ENCODE peak calls at places on chromosomes 13 and 19, in four cellular contexts. X is endothelial cell, F is BJ, U is hypothalamus. N is an unnamed sample.
A peak's percentile ranks its signal among the peaks of the same experiment; 100 is the strongest.

GRCh38 chr19:45090034-45090433 is 2.9 kb upstream of the PPP1R37 start:
- DNase-seq in F (no peak), U (no peak), X (no peak), N (no peak)

GRCh38 chr13:52848455-52849190 is at the start of gene PCDH8:
- DNase-seq in F (no peak), X (peak; percentile 77), U (peak; percentile 56), N (no peak)

GRCh38 chr13:40982772-40983171 is 36.3 kb downstream of the ELF1 start:
- DNase-seq in X (peak; percentile 33), F (no peak), U (no peak), N (no peak)

GRCh38 chr13:113093580-113094409 is 11.8 kb upstream of the F7 start:
- DNase-seq in U (no peak), F (no peak), X (no peak), N (no peak)

GRCh38 chr13:34750078-34750703 is 191.9 kb upstream of the NBEA start:
- DNase-seq in F (no peak), U (peak; percentile 22), X (peak; percentile 17), N (no peak)

GRCh38 chr19:38711726-38712153 is 32.5 kb downstream of the CAPN12 start:
- DNase-seq in U (no peak), X (no peak), F (peak; percentile 67), N (no peak)

GRCh38 chr19:58385313-58386165 is 1.5 kb upstream of the RPS5 start:
- DNase-seq in F (no peak), X (no peak), U (no peak), N (no peak)

GRCh38 chr19:8575467-8575997 is 1.7 kb downstream of the MYO1F start:
- DNase-seq in U (no peak), F (no peak), X (no peak), N (no peak)

GRCh38 chr13:48333976-48334375 is 30.4 kb downstream of the RB1 start:
- DNase-seq in F (no peak), U (no peak), X (no peak), N (no peak)

GRCh38 chr19:46746281-46746965 is at the start of gene STRN4:
- DNase-seq in X (peak; percentile 56), F (no peak), U (peak; percentile 53), N (no peak)

GRCh38 chr19:17680235-17680722 is 7.9 kb downstream of the UNC13A start:
- DNase-seq in F (peak; percentile 41), U (peak; percentile 60), X (peak; percentile 31), N (no peak)

GRCh38 chr13:29118471-29118870 is 298.3 kb downstream of the MTUS2 start:
- DNase-seq in U (no peak), F (no peak), X (no peak), N (no peak)

GRCh38 chr19:38321646-38322323 is 2.1 kb downstream of the KCNK6 start:
- DNase-seq in U (no peak), F (no peak), X (no peak), N (no peak)

GRCh38 chr19:35901055-35901644 is 810 bp upstream of the NFKBID start:
- DNase-seq in X (no peak), F (peak; percentile 45), U (no peak), N (no peak)

GRCh38 chr19:46924874-46925547 is 64.2 kb downstream of the ARHGAP35 start:
- DNase-seq in F (no peak), X (no peak), U (no peak), N (no peak)

GRCh38 chr19:50046649-50047503 is 21.1 kb downstream of the ZNF473 start:
- DNase-seq in X (no peak), U (peak; percentile 40), F (no peak), N (peak; percentile 72)

GRCh38 chr13:97630725-97631124 is 196.8 kb downstream of the RAP2A start:
- DNase-seq in U (no peak), F (no peak), X (no peak), N (no peak)

GRCh38 chr19:23474761-23475160 is 79.5 kb upstream of the ZNF91 start:
- DNase-seq in U (no peak), X (no peak), F (no peak), N (no peak)

GRCh38 chr13:77425705-77426104 is 98.8 kb upstream of the MYCBP2 start:
- DNase-seq in F (no peak), X (no peak), U (no peak), N (no peak)

GRCh38 chr13:78660130-78660857 is 1.3 kb upstream of the OBI1 start:
- DNase-seq in U (peak; percentile 7), X (peak; percentile 25), F (no peak), N (peak; percentile 16)

GRCh38 chr19:34838753-34839431 is 65.9 kb upstream of the ZNF599 start:
- DNase-seq in F (no peak), X (peak; percentile 47), U (no peak), N (no peak)

GRCh38 chr13:28055362-28055761 is 45.0 kb downstream of the FLT3 start:
- DNase-seq in U (no peak), F (no peak), X (no peak), N (no peak)

N was measured in substantia nigra.